ENCODE peak calls at places on chromosome 6, in eight cellular contexts. S is cardiac muscle cell; U is stomach; Y is GM12865; D is effector memory CD4-positive, alpha-beta T cell; J is Panc1; X is psoas muscle; A is fibroblast of the aortic adventitia. C is an unnamed sample.

GRCh38 chr6:133548409-133548808 is 307.3 kb downstream of the EYA4 start:
- DNase-seq in S (peak), U (peak), Y (no peak), D (no peak), J (no peak), X (no peak), A (peak), C (no peak)

GRCh38 chr6:28212510-28213212 is 12.4 kb upstream of the ZSCAN9 start:
- DNase-seq in S (peak), U (no peak), Y (peak), D (no peak), J (peak), X (no peak), A (peak), C (peak)

GRCh38 chr6:17269840-17270239 is 11.3 kb upstream of the RBM24 start:
- DNase-seq in S (no peak), U (no peak), Y (no peak), D (no peak), J (no peak), X (no peak), A (peak), C (no peak)

GRCh38 chr6:43192911-43193310 is 10.9 kb downstream of the CUL9 start:
- DNase-seq in S (no peak), U (no peak), Y (no peak), D (no peak), J (no peak), X (no peak), A (no peak), C (no peak)

GRCh38 chr6:140744648-140745320 is 1370.3 kb upstream of the CITED2 start:
- DNase-seq in S (no peak), U (peak), Y (peak), D (no peak), J (no peak), X (no peak), A (peak), C (peak)

GRCh38 chr6:52417675-52418111 is 2.4 kb upstream of the EFHC1 start:
- DNase-seq in S (no peak), U (peak), Y (no peak), D (no peak), J (no peak), X (no peak), A (peak), C (peak)

GRCh38 chr6:3205913-3206312 is 21.5 kb downstream of the TUBB2B start:
- DNase-seq in S (no peak), U (no peak), Y (peak), D (no peak), J (no peak), X (no peak), A (peak), C (peak)

GRCh38 chr6:160767647-160768019 is 65.6 kb downstream of the PLG start:
- DNase-seq in S (no peak), U (no peak), Y (no peak), D (no peak), J (no peak), X (no peak), A (no peak), C (no peak)

GRCh38 chr6:113696960-113697359 is 160.2 kb upstream of the MARCKS start:
- DNase-seq in S (no peak), U (no peak), Y (no peak), D (no peak), J (no peak), X (no peak), A (no peak), C (no peak)

GRCh38 chr6:112503210-112503609 is 156.1 kb downstream of the RFPL4B start:
- DNase-seq in S (no peak), U (no peak), Y (no peak), D (no peak), J (no peak), X (no peak), A (no peak), C (no peak)

GRCh38 chr6:167781066-167781767 is 45.5 kb upstream of the AFDN start:
- DNase-seq in S (no peak), U (no peak), Y (no peak), D (no peak), J (no peak), X (no peak), A (no peak), C (no peak)

GRCh38 chr6:27133281-27134227 is 113.9 kb upstream of the PRSS16 start:
- DNase-seq in S (peak), U (peak), Y (peak), D (peak), J (peak), X (peak), A (peak), C (peak)

GRCh38 chr6:25086500-25087091 is 150.8 kb upstream of the RIPOR2 start:
- DNase-seq in S (no peak), U (no peak), Y (no peak), D (no peak), J (no peak), X (no peak), A (no peak), C (no peak)

GRCh38 chr6:85516168-85516567 is 66.3 kb downstream of the NT5E start:
- DNase-seq in S (no peak), U (no peak), Y (no peak), D (no peak), J (no peak), X (no peak), A (peak), C (peak)

GRCh38 chr6:166570929-166571699 is 15.4 kb downstream of the RAMACL start:
- DNase-seq in S (no peak), U (no peak), Y (no peak), D (no peak), J (no peak), X (no peak), A (no peak), C (no peak)

GRCh38 chr6:84027340-84028183 is 6.0 kb upstream of the MRAP2 start:
- DNase-seq in S (no peak), U (peak), Y (no peak), D (no peak), J (no peak), X (no peak), A (peak), C (peak)

GRCh38 chr6:73747293-73747692 is 51.3 kb downstream of the CD109 start:
- DNase-seq in S (no peak), U (no peak), Y (peak), D (no peak), J (no peak), X (no peak), A (no peak), C (no peak)
- H3K4me3 ChIP-seq in S (no peak), U (no peak), Y (no peak), D (peak), J (no peak), X (no peak), A (no peak), C (no peak)

DNA sequence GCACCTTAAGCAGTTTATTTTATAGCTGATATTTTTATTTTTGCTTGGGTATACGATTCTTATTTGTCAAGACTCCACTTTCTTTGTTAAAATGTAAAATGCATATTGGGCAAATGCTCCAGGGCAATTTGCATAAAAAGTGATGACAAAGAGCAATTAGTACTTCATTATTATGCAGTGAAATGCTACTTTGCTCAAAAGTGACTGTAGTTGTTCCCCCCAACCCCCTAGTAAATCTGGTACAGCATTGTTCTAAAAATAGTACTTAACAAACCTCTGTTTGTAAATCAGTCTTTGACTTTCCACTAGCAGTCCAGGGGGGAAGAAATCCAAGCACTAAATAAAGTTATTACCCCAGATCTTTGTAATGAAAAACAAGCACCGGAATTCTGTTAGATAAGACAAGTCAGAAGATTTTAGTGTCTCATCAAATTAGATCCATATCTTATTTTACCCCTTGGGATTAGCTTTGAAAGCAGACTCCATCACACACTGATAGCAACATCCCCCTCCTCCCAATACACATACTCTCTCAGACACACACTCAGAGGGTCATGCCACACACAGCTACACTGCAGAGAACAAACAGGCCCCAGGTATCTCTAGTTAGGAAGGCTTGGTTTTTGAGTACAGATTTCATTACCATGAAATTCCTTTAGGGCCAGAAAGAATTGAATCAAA is 32.9 kb upstream of the BACH2 start:
- DNase-seq in S (peak), U (no peak), Y (no peak), D (no peak), J (no peak), X (no peak), A (no peak), C (no peak)
- H3K4me3 ChIP-seq in S (no peak), U (no peak), Y (no peak), D (no peak), J (no peak), X (no peak), A (no peak), C (no peak)

DNA sequence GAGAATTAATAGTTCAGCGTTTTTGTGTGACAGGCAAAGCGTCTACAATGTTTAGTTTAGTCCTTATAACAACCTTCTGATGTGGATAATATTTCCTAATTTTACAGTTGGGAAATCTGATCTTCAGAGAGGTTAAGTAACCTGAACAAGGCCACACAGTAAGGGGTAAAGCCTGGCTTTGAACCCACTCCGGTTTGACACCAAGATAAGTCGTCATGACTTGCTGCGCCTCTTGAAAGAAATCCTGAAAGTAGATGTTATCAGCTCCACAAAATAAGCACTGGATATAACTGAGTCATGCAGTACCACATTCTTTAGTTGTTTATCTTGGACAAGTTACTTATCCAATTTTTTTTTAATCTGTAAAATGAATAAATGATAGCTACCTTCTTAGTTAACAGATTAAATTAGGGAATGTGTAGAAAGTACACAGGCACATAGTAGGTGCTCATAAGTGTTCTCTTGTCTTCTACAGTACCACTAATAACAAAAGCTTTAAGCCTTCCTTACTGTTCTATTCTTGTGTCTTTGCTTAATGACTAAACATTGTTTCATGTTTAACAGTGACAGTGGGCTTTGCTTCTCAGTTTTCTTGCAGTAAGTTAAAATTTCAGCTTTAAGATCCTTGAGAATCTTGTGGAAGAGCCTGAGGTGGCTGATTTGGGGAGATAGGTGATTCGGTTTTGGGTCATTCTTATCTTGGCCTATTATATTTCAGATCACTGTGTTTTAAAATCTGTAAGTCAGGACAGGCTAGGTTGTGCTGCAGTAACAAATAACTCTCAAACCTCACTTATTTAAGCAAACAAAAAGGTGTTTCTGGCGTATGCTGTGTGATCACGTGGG is 2.1 kb downstream of the HIVEP1 start:
- DNase-seq in S (no peak), U (no peak), Y (no peak), D (no peak), J (no peak), X (no peak), A (peak), C (peak)
- H3K4me3 ChIP-seq in S (no peak), U (peak), Y (peak), D (no peak), J (peak), X (no peak), A (peak), C (peak)

GRCh38 chr6:148530976-148531375 is 188.3 kb downstream of the SASH1 start:
- DNase-seq in S (no peak), U (no peak), Y (no peak), D (no peak), J (no peak), X (no peak), A (peak), C (no peak)
- H3K4me3 ChIP-seq in S (no peak), U (no peak), Y (no peak), D (no peak), J (no peak), X (peak), A (no peak), C (peak)

GRCh38 chr6:7139835-7140470 is 32.2 kb downstream of the RREB1 start:
- DNase-seq in S (no peak), U (no peak), Y (no peak), D (no peak), J (no peak), X (no peak), A (no peak), C (no peak)
- H3K4me3 ChIP-seq in S (no peak), U (no peak), Y (peak), D (no peak), J (peak), X (peak), A (no peak), C (peak)

GRCh38 chr6:79570129-79570801 is 33.0 kb upstream of the LCA5 start:
- DNase-seq in S (peak), U (peak), Y (no peak), D (no peak), J (no peak), X (no peak), A (peak), C (peak)

GRCh38 chr6:79574636-79575035 is 37.4 kb upstream of the LCA5 start:
- DNase-seq in S (no peak), U (no peak), Y (no peak), D (no peak), J (no peak), X (no peak), A (peak), C (peak)

DNA sequence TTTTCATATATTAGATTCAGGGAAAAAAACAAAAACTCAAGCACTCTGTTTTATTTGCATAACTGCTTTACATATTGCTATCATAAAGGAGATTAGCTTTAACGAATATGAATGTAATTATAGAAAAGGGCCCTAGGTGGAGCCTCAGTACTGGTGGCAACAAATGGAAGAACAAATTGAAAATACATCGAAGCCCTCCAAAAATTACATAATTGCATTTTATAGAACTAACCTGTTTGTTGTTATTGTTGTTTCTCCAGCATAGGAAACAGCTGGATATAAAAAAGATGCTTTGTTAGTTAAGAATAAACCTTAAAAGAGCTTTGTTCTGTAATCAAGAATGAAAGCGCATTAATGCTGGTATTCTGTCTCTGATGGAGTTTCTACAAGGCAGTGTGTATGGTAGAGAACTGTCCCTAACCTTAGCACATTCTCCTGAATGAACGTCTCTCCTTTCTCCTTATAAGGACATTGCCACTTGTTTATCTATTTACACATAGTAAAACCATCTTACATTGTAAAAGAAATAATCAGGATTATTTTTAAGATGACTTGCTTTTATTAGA is 33.7 kb upstream of the LCA5 start:
- DNase-seq in S (peak), U (no peak), Y (peak), D (no peak), J (no peak), X (no peak), A (peak), C (no peak)
- H3K4me3 ChIP-seq in S (no peak), U (peak), Y (no peak), D (no peak), J (peak), X (peak), A (no peak), C (peak)

GRCh38 chr6:22716721-22717120 is 147.4 kb downstream of the HDGFL1 start:
- DNase-seq in S (no peak), U (no peak), Y (no peak), D (no peak), J (no peak), X (no peak), A (no peak), C (no peak)

GRCh38 chr6:22722913-22723312 is 153.5 kb downstream of the HDGFL1 start:
- DNase-seq in S (no peak), U (no peak), Y (no peak), D (no peak), J (no peak), X (no peak), A (no peak), C (no peak)

GRCh38 chr6:22717906-22718305 is 148.5 kb downstream of the HDGFL1 start:
- DNase-seq in S (no peak), U (peak), Y (no peak), D (no peak), J (no peak), X (peak), A (no peak), C (peak)
- H3K4me3 ChIP-seq in S (no peak), U (no peak), Y (no peak), D (no peak), J (no peak), X (no peak), A (no peak), C (no peak)

GRCh38 chr6:158819977-158820632 is 937 bp upstream of the EZR start:
- DNase-seq in S (no peak), U (no peak), Y (no peak), D (no peak), J (no peak), X (no peak), A (peak), C (no peak)

GRCh38 chr6:158825951-158826306 is 6.8 kb upstream of the EZR start:
- DNase-seq in S (peak), U (no peak), Y (no peak), D (no peak), J (no peak), X (no peak), A (peak), C (no peak)

GRCh38 chr6:158826819-158827501 is 7.8 kb upstream of the EZR start:
- DNase-seq in S (no peak), U (no peak), Y (peak), D (no peak), J (no peak), X (no peak), A (no peak), C (no peak)

GRCh38 chr6:158828807-158829206 is 9.6 kb upstream of the EZR start:
- DNase-seq in S (no peak), U (no peak), Y (no peak), D (no peak), J (no peak), X (no peak), A (no peak), C (no peak)

DNA sequence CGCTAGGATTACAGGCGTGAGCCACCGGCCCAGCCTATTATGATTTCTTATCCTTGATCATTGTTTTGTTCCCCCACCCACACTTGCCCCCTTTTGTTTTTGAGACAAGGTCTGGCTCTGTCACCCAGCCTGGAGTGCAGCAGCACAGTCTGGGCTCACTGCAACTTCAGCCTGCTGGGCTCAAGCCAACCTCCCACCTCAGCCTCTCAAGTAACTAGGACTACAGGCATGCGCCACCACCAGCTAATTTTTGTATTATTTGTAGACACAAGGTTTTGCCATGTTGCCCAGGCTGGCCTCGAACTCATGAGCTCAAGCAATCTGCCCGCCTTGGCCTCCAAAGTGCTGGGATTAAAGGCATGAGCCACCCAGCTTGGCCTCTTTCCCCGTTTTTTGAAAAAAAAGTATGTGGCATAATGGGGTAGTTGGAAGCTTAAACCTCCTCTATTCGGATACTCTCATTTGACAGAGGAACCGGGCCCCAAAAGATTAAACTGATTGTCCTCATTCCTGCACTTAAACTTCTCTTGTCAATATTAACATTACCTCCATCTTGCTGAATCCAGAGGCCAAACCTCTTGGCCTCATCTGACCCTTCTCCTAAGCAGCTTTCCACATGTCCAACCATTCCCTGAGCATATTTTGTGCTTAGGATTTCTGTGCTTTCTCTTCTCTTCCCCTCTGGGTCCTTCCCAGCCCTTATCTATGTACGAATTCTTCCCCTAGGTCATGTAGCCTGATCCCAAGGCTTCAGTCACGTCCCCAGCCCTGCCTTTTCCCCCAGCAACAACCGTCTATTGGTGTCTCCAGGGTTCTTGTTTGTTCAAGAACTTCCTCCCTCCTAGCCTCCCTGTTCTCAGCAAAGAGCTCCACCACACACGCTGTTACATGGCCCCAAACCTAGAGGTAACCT is 6.1 kb upstream of the EZR start:
- DNase-seq in S (no peak), U (no peak), Y (no peak), D (no peak), J (no peak), X (no peak), A (no peak), C (no peak)
- H3K4me3 ChIP-seq in S (no peak), U (no peak), Y (no peak), D (no peak), J (no peak), X (no peak), A (no peak), C (no peak)

DNA sequence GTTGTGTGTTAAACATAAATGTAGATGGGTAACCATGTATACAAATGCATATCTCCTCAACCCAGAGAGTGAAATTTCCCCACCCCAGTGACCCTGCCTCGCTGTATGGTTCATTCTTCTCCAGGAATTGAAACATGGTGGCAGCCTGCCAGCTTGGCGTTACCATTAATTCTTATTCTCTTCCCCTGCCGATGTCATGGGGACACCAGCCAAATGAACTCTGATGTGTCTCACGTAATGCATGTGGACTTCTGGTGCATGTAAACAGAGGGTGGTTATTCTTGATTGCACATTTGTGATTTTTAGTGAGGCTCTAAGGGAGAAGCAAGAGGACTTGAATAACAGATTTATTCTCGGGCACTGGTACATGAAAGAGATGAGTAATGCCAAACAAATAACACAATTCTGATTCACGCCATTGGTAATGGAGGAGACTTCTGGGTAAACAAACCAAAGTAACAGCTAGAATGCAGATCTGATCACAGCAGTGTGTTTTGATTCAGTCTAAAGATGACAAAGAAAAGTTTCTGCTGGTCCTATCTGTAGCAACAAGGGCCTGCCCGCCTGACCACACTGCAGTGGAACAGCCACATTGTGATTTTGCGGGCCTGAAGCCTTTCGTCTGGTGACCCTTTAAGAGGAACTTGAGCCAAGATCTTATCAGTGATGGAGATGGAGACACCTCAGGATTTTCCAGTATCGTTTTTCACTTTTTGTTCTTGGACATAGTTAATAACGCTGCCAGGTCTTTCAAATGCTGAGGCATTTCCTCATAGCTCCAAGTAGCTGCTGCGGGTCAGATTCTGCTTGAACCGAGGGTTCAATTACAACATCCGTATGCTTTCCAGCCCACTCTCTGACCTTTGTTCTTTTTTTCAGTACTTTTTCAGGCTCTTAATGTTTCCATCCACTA is 171.8 kb upstream of the AKAP12 start:
- DNase-seq in S (no peak), U (peak), Y (no peak), D (no peak), J (peak), X (peak), A (peak), C (peak)
- H3K4me3 ChIP-seq in S (no peak), U (no peak), Y (no peak), D (no peak), J (no peak), X (no peak), A (peak), C (peak)